ENCODE peak calls at places on chromosome 4, in six cellular contexts. V is adrenal gland, Y is brain microvascular endothelial cell, H is tibial artery, L is neural progenitor cell, K is esophagus squamous epithelium. M is an unnamed sample.

GRCh38 chr4:75653845-75654503 is 19.2 kb downstream of the G3BP2 start:
- DNase-seq in L (peak; percentile 50), Y (peak; percentile 15), K (no peak), V (no peak), H (no peak), M (no peak)

GRCh38 chr4:37889849-37890500 is 909 bp upstream of the TBC1D1 start:
- DNase-seq in L (peak; percentile 31), K (no peak), V (peak; percentile 21), Y (no peak), H (peak; percentile 85), M (no peak)

GRCh38 chr4:175421506-175421905 is 390.6 kb downstream of the GPM6A start:
- DNase-seq in K (no peak), V (no peak), H (no peak), Y (peak; percentile 68), L (no peak), M (no peak)

GRCh38 chr4:5045099-5045498 is 6.2 kb upstream of the STK32B start:
- DNase-seq in K (no peak), Y (peak; percentile 20), L (no peak), H (peak; percentile 73), V (peak; percentile 27), M (peak; percentile 78)

GRCh38 chr4:80308466-80308822 is 27.1 kb upstream of the CFAP299 start:
- DNase-seq in Y (no peak), V (no peak), K (no peak), L (no peak), H (no peak), M (no peak)

GRCh38 chr4:101020956-101021355 is 326.4 kb downstream of the PPP3CA start:
- DNase-seq in V (no peak), K (no peak), Y (peak; percentile 32), H (no peak), L (no peak), M (peak; percentile 12)

GRCh38 chr4:109648997-109649575 is 54.2 kb downstream of the CASP6 start:
- DNase-seq in V (no peak), L (no peak), Y (no peak), K (no peak), H (no peak), M (no peak)

GRCh38 chr4:2330119-2331042 is 68.5 kb upstream of the MXD4 start:
- DNase-seq in V (no peak), Y (peak; percentile 93), L (no peak), K (no peak), H (peak; percentile 57), M (no peak)

GRCh38 chr4:57501715-57502114 is 391.5 kb upstream of the IGFBP7 start:
- DNase-seq in L (no peak), Y (peak; percentile 91), K (no peak), V (no peak), H (no peak), M (no peak)

GRCh38 chr4:149344436-149344835 is 471.2 kb downstream of the IQCM start:
- DNase-seq in H (no peak), L (no peak), V (no peak), K (no peak), Y (peak; percentile 57), M (no peak)

GRCh38 chr4:134200811-134201215 is 776 bp downstream of the PABPC4L start:
- DNase-seq in L (no peak), Y (no peak), H (no peak), K (no peak), V (no peak), M (no peak)

GRCh38 chr4:177413656-177414055 is 28.6 kb downstream of the AGA start:
- DNase-seq in K (no peak), Y (no peak), L (no peak), H (no peak), V (no peak), M (no peak)

GRCh38 chr4:88320780-88321373 is 36.5 kb upstream of the PPM1K start:
- DNase-seq in K (peak; percentile 4), H (no peak), V (no peak), Y (peak; percentile 33), L (no peak), M (peak; percentile 26)

GRCh38 chr4:94960703-94961102 is 202.9 kb downstream of the BMPR1B start:
- DNase-seq in K (no peak), V (no peak), Y (no peak), L (no peak), H (no peak), M (no peak)

GRCh38 chr4:188432328-188432727 is 293.1 kb downstream of the TRIML1 start:
- DNase-seq in Y (no peak), L (no peak), H (no peak), V (no peak), K (no peak), M (no peak)

GRCh38 chr4:184355111-184355604 is 119.2 kb downstream of the IRF2 start:
- DNase-seq in H (peak; percentile 80), K (peak; percentile 3), Y (peak; percentile 87), L (no peak), V (peak; percentile 59), M (peak; percentile 65)

GRCh38 chr4:169254546-169254983 is 16.2 kb downstream of the SH3RF1 start:
- DNase-seq in H (no peak), K (no peak), V (peak; percentile 48), Y (peak; percentile 86), L (no peak), M (no peak)

GRCh38 chr4:173990126-173990878 is 293.2 kb downstream of the FBXO8 start:
- DNase-seq in Y (peak; percentile 6), K (no peak), H (no peak), L (peak; percentile 75), V (no peak), M (peak; percentile 3)

GRCh38 chr4:33543941-33544450 is 2700.3 kb downstream of the ARAP2 start:
- DNase-seq in H (no peak), V (no peak), K (no peak), Y (no peak), L (no peak), M (no peak)

GRCh38 chr4:122819708-122820449 is 6.8 kb upstream of the FGF2 start:
- DNase-seq in Y (peak; percentile 50), K (no peak), H (no peak), V (no peak), L (no peak), M (no peak)

GRCh38 chr4:82423245-82424054 is 6.8 kb downstream of the HNRNPDL start:
- DNase-seq in H (no peak), L (no peak), Y (no peak), K (no peak), V (no peak), M (no peak)

GRCh38 chr4:7812191-7812860 is 127.3 kb downstream of the AFAP1 start:
- DNase-seq in K (no peak), H (no peak), V (no peak), L (no peak), Y (no peak), M (no peak)

GRCh38 chr4:129900430-129900953 is 804.5 kb downstream of the C4orf33 start:
- DNase-seq in V (no peak), K (no peak), L (no peak), Y (no peak), H (no peak), M (no peak)

GRCh38 chr4:55491486-55491885 is 55.2 kb downstream of the CLOCK start:
- DNase-seq in Y (no peak), H (no peak), K (no peak), L (no peak), V (no peak), M (no peak)

GRCh38 chr4:71184195-71184781 is 154.5 kb upstream of the SLC4A4 start:
- DNase-seq in L (peak; percentile 70), Y (peak; percentile 62), H (no peak), V (peak; percentile 33), K (no peak), M (peak; percentile 81)

GRCh38 chr4:107094332-107094731 is 58.2 kb upstream of the DKK2 start:
- DNase-seq in L (no peak), V (no peak), Y (peak; percentile 43), K (no peak), H (no peak), M (peak; percentile 42)

GRCh38 chr4:26590639-26591038 is 6.8 kb downstream of the TBC1D19 start:
- DNase-seq in H (no peak), V (no peak), L (no peak), Y (peak; percentile 51), K (no peak), M (no peak)

DNA sequence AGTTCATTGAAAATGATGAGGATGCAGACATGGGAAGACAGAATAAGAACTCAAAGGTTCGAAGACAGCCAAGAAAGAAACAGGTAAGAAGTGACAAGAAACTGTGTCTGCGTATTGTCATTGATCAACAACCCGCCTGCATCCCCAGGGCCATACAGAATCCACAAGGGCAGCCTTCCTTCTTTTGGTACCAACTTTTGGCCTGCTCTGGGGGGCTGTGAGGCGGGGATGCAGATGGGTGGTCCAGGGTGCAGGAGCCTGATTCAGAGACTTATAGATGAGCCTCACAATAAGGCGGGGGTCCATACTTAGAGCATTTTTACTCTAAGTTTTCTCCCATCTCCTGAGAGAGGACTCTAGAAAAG is 9.0 kb downstream of the CC2D2A start:
- DNase-seq in V (no peak), H (no peak), K (no peak), L (no peak), Y (no peak), M (no peak)
- H3K4me3 ChIP-seq in V (no peak overlapping the region), H (peak overlapping the region; percentile 56), K (no peak overlapping the region), L (no peak overlapping the region), Y (no peak overlapping the region), M (no peak overlapping the region)

DNA sequence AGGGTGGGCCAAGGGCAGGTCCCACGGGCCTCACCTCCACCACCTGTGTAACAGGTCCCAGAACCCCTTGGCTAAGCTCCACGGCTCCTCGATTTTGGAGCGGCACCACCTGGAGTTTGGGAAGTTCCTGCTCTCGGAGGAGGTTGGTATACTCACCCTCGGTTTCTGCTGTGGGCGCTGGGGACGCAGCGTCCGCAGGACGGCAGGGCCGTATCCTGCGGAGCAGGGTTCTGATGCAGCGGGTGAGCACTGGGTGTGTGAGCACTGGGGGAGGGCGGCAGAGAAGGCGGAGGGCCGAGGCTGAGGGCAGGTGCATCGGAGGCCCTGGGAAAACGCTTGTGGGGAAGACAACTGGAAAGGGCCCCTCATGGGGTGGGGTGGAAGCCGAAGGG is 11.0 kb downstream of the ATP5ME start:
- DNase-seq in Y (no peak), K (no peak), H (no peak), L (no peak), V (no peak), M (no peak)
- H3K4me3 ChIP-seq in Y (no peak overlapping the region), K (peak overlapping the region; percentile 33), H (peak overlapping the region; percentile 48), L (peak overlapping the region; percentile 63), V (no peak overlapping the region), M (peak overlapping the region; percentile 61)

DNA sequence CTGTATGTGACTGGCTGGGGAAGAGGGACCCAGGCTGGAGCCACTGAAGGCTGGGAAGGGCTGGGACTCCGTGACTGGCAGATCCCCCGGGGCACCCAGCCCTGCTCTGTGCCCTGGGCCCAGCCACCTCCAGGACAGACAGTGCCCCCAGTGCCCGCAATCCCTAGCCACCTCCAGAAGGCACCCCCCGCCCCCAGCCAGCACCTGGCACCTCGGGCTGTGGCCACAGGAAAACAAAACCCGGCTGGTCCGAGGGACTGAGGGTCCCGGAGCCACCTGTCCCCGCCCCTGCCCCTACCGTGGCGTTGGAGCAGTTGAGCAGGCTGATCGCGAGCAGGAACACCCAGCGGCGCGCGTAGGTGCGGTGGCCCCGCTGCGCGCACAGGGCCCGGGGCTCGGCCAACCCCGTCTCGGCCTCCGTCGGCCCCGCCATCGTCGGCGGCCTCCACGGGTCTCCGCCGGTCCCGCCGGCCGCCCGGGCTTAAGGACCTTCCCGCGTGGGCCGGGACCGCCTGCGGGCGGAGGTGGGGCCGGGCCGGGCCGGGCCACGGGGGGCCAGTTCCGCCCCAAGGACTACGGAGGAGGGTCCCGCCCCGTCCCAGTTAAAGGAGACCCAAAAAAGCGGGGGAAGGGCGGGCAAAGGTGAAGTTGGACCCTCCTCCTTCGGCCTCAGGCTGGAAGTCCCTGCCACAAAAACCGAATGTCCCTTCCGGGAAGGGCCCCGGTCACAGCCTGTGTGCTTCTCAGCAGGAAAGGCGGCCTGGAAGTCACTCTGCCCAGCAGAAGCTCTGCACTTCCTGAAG is at the start of gene SLC49A3:
- DNase-seq in K (no peak), Y (no peak), L (peak; percentile 45), H (no peak), V (no peak), M (no peak)
- H3K4me3 ChIP-seq in K (peak within 1 kb of the TSS; percentile 41), Y (peak within 1 kb of the TSS; percentile 44), L (peak within 1 kb of the TSS; percentile 39), H (peak within 1 kb of the TSS; percentile 54), V (no peak within 1 kb of the TSS), M (no peak within 1 kb of the TSS)

GRCh38 chr4:78552398-78553396 is 1.1 kb downstream of the ANXA3 start:
- DNase-seq in K (no peak), L (peak; percentile 35), Y (no peak), V (no peak), H (no peak), M (no peak)
- H3K4me3 ChIP-seq in K (peak overlapping the region; percentile 59), L (peak overlapping the region; percentile 66), Y (no peak overlapping the region), V (no peak overlapping the region), H (peak overlapping the region; percentile 69), M (no peak overlapping the region)